ENCODE peak calls at places on chromosomes 5 and 9, in seven cellular contexts. T is Karpas-422; C is ACHN; I is stimulated activated effector memory CD8-positive, alpha-beta T cell treated with anti-CD3 and anti-CD28 coated beads, Interleukin-12 subunit alpha, Interleukin-12 subunit beta, amount 100 ng/mL, for 72 hours; V is NCI-H345; N is GM10248; G is NCI-H446. H is an unnamed sample.

GRCh38 chr9:15401266-15401665 is 21.4 kb upstream of the SNAPC3 start:
- DNase-seq in V (no peak), T (no peak), N (no peak), I (no peak), G (no peak), C (no peak), H (no peak)

GRCh38 chr9:124145903-124146575 is 111.7 kb upstream of the NEK6 start:
- DNase-seq in I (no peak), V (no peak), C (no peak), N (no peak), G (no peak), T (no peak), H (no peak)

GRCh38 chr5:33890633-33891032 is 1.2 kb downstream of the ADAMTS12 start:
- DNase-seq in V (no peak), T (no peak), I (no peak), C (no peak), G (no peak), N (no peak), H (no peak)

GRCh38 chr5:151180291-151180690 is 22.7 kb upstream of the ANXA6 start:
- DNase-seq in V (no peak), T (no peak), N (no peak), I (no peak), C (no peak), G (no peak), H (no peak)

GRCh38 chr9:131609116-131609830 is 64.0 kb downstream of the PRRT1B start:
- DNase-seq in N (no peak), I (no peak), T (no peak), C (peak; percentile 75), V (no peak), G (peak; percentile 65), H (no peak)

GRCh38 chr5:42807722-42808447 is 3.8 kb downstream of the SELENOP start:
- DNase-seq in C (no peak), I (no peak), T (no peak), V (no peak), N (no peak), G (no peak), H (no peak)

GRCh38 chr9:14692536-14692917 is 705 bp downstream of the ZDHHC21 start:
- DNase-seq in T (peak; percentile 66), V (no peak), C (peak; percentile 22), N (no peak), G (peak; percentile 45), I (no peak), H (no peak)

GRCh38 chr9:74645007-74645639 is 148.0 kb downstream of the RORB start:
- DNase-seq in T (peak; percentile 79), C (peak; percentile 21), N (peak; percentile 11), V (peak; percentile 0), I (no peak), G (no peak), H (no peak)

GRCh38 chr9:25709941-25710340 is 31.7 kb upstream of the TUSC1 start:
- DNase-seq in T (no peak), G (no peak), C (no peak), V (no peak), N (no peak), I (no peak), H (no peak)

GRCh38 chr5:40600383-40600782 is 79.3 kb upstream of the PTGER4 start:
- DNase-seq in I (no peak), G (no peak), C (no peak), N (no peak), T (no peak), V (no peak), H (peak; percentile 7)

GRCh38 chr5:98483301-98483700 is 290.2 kb upstream of the RGMB start:
- DNase-seq in G (no peak), I (no peak), V (no peak), T (no peak), N (no peak), C (no peak), H (no peak)